ENCODE peak calls at places on chromosome 17, in seven cellular contexts. U is upper lobe of right lung, O is heart right ventricle, E is osteoblast, D is AG04450, W is B cell, L is prostate gland. B is an unnamed sample.

GRCh38 chr17:57915532-57915931 is 39.7 kb downstream of the CUEDC1 start:
- DNase-seq in U (no peak), O (peak), E (peak), D (no peak), W (no peak), L (no peak), B (no peak)

GRCh38 chr17:35352284-35352683 is 21.1 kb downstream of the SLFN11 start:
- DNase-seq in U (no peak), O (no peak), E (no peak), D (no peak), W (no peak), L (no peak), B (no peak)

GRCh38 chr17:17044846-17045561 is 2.7 kb downstream of the MPRIP start:
- DNase-seq in U (peak), O (no peak), E (peak), D (peak), W (peak), L (no peak), B (no peak)

GRCh38 chr17:74601944-74602572 is 10.0 kb upstream of the CD300LD start:
- DNase-seq in U (no peak), O (no peak), E (no peak), D (no peak), W (no peak), L (no peak), B (no peak)

GRCh38 chr17:79019260-79019630 is 4.7 kb upstream of the C1QTNF1 start:
- DNase-seq in U (no peak), O (no peak), E (no peak), D (no peak), W (no peak), L (no peak), B (no peak)

GRCh38 chr17:73465130-73465529 is 153.3 kb upstream of the CDC42EP4 start:
- DNase-seq in U (no peak), O (no peak), E (no peak), D (no peak), W (no peak), L (no peak), B (no peak)

GRCh38 chr17:253091-253846 is 71.8 kb upstream of the DOC2B start:
- DNase-seq in U (peak), O (no peak), E (peak), D (no peak), W (no peak), L (no peak), B (no peak)

GRCh38 chr17:62652251-62653001 is 25.0 kb downstream of the MRC2 start:
- DNase-seq in U (peak), O (peak), E (peak), D (no peak), W (peak), L (no peak), B (no peak)

GRCh38 chr17:76479515-76480048 is 12.2 kb downstream of the AANAT start:
- DNase-seq in U (no peak), O (no peak), E (no peak), D (no peak), W (no peak), L (no peak), B (no peak)

GRCh38 chr17:8056976-8057625 is 18.2 kb downstream of the ALOX15B start:
- DNase-seq in U (peak), O (no peak), E (peak), D (no peak), W (no peak), L (no peak), B (no peak)

GRCh38 chr17:9162275-9162985 is 141.1 kb downstream of the NTN1 start:
- DNase-seq in U (no peak), O (no peak), E (peak), D (no peak), W (no peak), L (no peak), B (no peak)

GRCh38 chr17:2214887-2215615 is 88.5 kb downstream of the SMG6 start:
- DNase-seq in U (no peak), O (peak), E (peak), D (no peak), W (no peak), L (no peak), B (no peak)

GRCh38 chr17:41547921-41548843 is 20.1 kb upstream of the KRT19 start:
- DNase-seq in U (peak), O (peak), E (peak), D (peak), W (no peak), L (peak), B (peak)

GRCh38 chr17:67246648-67247415 is 1.8 kb upstream of the HELZ start:
- DNase-seq in U (peak), O (no peak), E (no peak), D (no peak), W (no peak), L (peak), B (no peak)

GRCh38 chr17:60971515-60972369 is 294.1 kb downstream of the BCAS3 start:
- DNase-seq in U (no peak), O (no peak), E (peak), D (peak), W (peak), L (peak), B (peak)

GRCh38 chr17:46975287-46975686 is 3.8 kb downstream of the RPRML start:
- DNase-seq in U (no peak), O (no peak), E (no peak), D (no peak), W (no peak), L (no peak), B (no peak)

GRCh38 chr17:62705781-62706597 is 78.5 kb downstream of the MRC2 start:
- DNase-seq in U (peak), O (no peak), E (peak), D (no peak), W (no peak), L (no peak), B (no peak)

GRCh38 chr17:49021095-49021767 is 24.0 kb downstream of the IGF2BP1 start:
- DNase-seq in U (no peak), O (no peak), E (peak), D (no peak), W (no peak), L (no peak), B (no peak)

GRCh38 chr17:39782481-39782880 is 44.7 kb downstream of the GRB7 start:
- DNase-seq in U (no peak), O (no peak), E (no peak), D (no peak), W (no peak), L (no peak), B (no peak)

GRCh38 chr17:37664214-37664613 is 21.0 kb upstream of the DDX52 start:
- DNase-seq in U (no peak), O (no peak), E (no peak), D (no peak), W (no peak), L (no peak), B (no peak)

GRCh38 chr17:63927464-63928171 is 4.5 kb downstream of the CD79B start:
- DNase-seq in U (no peak), O (no peak), E (peak), D (no peak), W (peak), L (no peak), B (no peak)

GRCh38 chr17:46964315-46965265 is 14.5 kb downstream of the RPRML start:
- DNase-seq in U (peak), O (no peak), E (no peak), D (no peak), W (no peak), L (no peak), B (no peak)

GRCh38 chr17:28698253-28698941 is 13.3 kb downstream of the PROCA1 start:
- DNase-seq in U (no peak), O (no peak), E (peak), D (no peak), W (no peak), L (no peak), B (no peak)

GRCh38 chr17:4598776-4599504 is 14.6 kb downstream of the SMTNL2 start:
- DNase-seq in U (no peak), O (peak), E (peak), D (no peak), W (no peak), L (no peak), B (no peak)

GRCh38 chr17:78962345-78962983 is 17.3 kb downstream of the LGALS3BP start:
- DNase-seq in U (no peak), O (no peak), E (peak), D (no peak), W (no peak), L (no peak), B (no peak)

GRCh38 chr17:6660765-6661463 is 9.4 kb downstream of the C17orf100 start:
- DNase-seq in U (no peak), O (no peak), E (no peak), D (no peak), W (peak), L (no peak), B (no peak)

GRCh38 chr17:5763595-5763994 is 179.3 kb upstream of the NLRP1 start:
- DNase-seq in U (no peak), O (no peak), E (no peak), D (no peak), W (no peak), L (no peak), B (no peak)

GRCh38 chr17:57443781-57444180 is 187.5 kb downstream of the MSI2 start:
- DNase-seq in U (no peak), O (no peak), E (no peak), D (no peak), W (no peak), L (no peak), B (no peak)

GRCh38 chr17:3308603-3309002 is 10.4 kb upstream of the OR3A1 start:
- DNase-seq in U (no peak), O (no peak), E (no peak), D (no peak), W (no peak), L (no peak), B (no peak)

GRCh38 chr17:33929181-33929724 is 325.8 kb upstream of the CCL2 start:
- DNase-seq in U (no peak), O (no peak), E (no peak), D (no peak), W (no peak), L (no peak), B (no peak)

GRCh38 chr17:74795327-74796020 is 19.3 kb upstream of the NAT9 start:
- DNase-seq in U (no peak), O (no peak), E (no peak), D (no peak), W (no peak), L (no peak), B (no peak)

GRCh38 chr17:67013891-67014290 is 30.5 kb upstream of the CACNG1 start:
- DNase-seq in U (no peak), O (no peak), E (no peak), D (no peak), W (no peak), L (no peak), B (no peak)

GRCh38 chr17:71361691-71362450 is 758.9 kb upstream of the SOX9 start:
- DNase-seq in U (no peak), O (no peak), E (peak), D (peak), W (no peak), L (no peak), B (no peak)

GRCh38 chr17:27283057-27283456 is 10.9 kb upstream of the WSB1 start:
- DNase-seq in U (no peak), O (no peak), E (no peak), D (no peak), W (no peak), L (no peak), B (no peak)

GRCh38 chr17:33328129-33328528 is 35.0 kb upstream of the ASIC2 start:
- DNase-seq in U (no peak), O (no peak), E (no peak), D (no peak), W (no peak), L (no peak), B (no peak)

GRCh38 chr17:563646-564045 is 151.0 kb downstream of the VPS53 start:
- DNase-seq in U (no peak), O (no peak), E (no peak), D (no peak), W (no peak), L (no peak), B (no peak)

DNA sequence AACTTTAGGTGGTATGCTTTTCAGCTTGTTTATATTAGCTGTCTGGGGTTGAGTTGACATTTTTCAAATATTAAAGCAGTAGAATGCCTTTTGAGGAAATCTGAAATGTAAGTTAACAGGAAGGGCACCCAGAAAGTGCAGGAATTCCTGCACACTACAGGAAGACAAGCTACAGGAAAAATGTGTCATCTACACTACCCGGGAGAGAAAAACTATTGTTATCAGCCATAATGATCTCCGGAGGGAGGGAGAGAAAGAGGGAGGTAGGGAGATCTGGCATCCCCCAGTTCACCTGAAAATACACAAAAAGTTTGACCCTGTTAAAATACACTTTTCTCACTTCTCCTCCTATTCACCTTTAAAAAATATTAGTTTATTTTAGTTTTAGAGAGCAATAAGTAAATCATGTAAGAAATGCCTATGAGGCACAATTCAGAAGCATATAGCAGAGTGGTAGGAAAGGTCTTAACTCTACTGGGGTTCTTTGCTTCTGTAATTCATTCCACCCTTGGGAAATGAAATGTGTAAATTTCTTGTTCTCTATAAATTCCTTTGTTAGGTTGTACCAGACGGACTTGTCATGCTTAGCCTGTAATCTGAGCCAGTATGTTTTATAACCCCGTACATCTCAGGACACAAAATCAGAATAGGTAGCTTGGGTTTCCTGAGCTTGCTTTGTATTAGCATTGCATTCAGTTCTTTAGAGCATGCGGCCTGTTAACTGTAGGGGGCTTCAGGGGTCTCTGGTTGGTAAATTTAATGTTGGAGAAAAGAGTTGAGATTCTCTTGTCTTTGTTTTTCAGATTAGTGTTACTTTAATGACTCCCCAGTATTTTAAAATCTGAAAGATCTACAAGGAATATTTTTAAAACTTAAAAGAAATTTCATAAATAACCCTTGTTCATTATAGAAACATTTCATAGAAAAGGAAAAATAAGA is 3.3 kb downstream of the MAP2K6 start:
- DNase-seq in U (no peak), O (no peak), E (no peak), D (no peak), W (no peak), L (no peak), B (no peak)
- TF ChIP-seq CTCF in U (no peak), O (no peak), E (no peak), D (no peak), W (no peak), L (no peak), B (no peak)

GRCh38 chr17:15998031-15998574 is 1.4 kb downstream of the ZSWIM7 start:
- DNase-seq in U (no peak), O (no peak), E (peak), D (no peak), W (no peak), L (no peak), B (no peak)

GRCh38 chr17:16001498-16001897 is 1.9 kb downstream of the TTC19 start:
- DNase-seq in U (no peak), O (no peak), E (no peak), D (no peak), W (no peak), L (no peak), B (no peak)

GRCh38 chr17:15996322-15996721 is 3.2 kb downstream of the ZSWIM7 start:
- DNase-seq in U (no peak), O (no peak), E (no peak), D (no peak), W (no peak), L (no peak), B (no peak)

GRCh38 chr17:15999974-16000827 is 577 bp downstream of the TTC19 start:
- DNase-seq in U (no peak), O (peak), E (peak), D (no peak), W (peak), L (peak), B (no peak)

GRCh38 chr17:15999141-15999973 is at the start of the genes TTC19 and ZSWIM7:
- DNase-seq in U (peak), O (peak), E (peak), D (peak), W (peak), L (peak), B (peak)
- TF ChIP-seq CTCF in U (peak), O (peak), E (no peak), D (no peak), W (no peak), L (peak), B (no peak)

DNA sequence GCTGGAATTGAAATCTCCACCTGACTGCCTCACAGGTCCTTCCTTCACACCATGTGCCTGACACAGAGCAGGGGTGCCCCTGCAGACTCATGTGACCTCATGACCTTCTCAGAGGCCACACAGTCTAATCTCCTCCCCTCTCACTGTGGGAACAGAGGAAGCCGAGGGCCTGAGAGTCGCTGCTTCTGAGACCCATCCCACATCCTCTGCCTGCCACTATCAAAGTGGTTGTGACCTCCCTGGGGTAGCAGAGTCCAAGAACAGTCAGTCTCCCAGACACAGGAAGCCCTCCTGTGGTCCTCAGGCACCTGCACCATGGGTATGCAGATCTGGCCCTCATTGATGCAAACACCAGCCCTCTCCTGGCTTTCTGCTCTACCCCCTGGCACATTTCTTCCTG is 78.5 kb downstream of the RAB11FIP4 start:
- DNase-seq in U (no peak), O (no peak), E (peak), D (no peak), W (no peak), L (no peak), B (no peak)
- TF ChIP-seq CTCF in U (no peak), O (no peak), E (no peak), D (no peak), W (no peak), L (no peak), B (no peak)

DNA sequence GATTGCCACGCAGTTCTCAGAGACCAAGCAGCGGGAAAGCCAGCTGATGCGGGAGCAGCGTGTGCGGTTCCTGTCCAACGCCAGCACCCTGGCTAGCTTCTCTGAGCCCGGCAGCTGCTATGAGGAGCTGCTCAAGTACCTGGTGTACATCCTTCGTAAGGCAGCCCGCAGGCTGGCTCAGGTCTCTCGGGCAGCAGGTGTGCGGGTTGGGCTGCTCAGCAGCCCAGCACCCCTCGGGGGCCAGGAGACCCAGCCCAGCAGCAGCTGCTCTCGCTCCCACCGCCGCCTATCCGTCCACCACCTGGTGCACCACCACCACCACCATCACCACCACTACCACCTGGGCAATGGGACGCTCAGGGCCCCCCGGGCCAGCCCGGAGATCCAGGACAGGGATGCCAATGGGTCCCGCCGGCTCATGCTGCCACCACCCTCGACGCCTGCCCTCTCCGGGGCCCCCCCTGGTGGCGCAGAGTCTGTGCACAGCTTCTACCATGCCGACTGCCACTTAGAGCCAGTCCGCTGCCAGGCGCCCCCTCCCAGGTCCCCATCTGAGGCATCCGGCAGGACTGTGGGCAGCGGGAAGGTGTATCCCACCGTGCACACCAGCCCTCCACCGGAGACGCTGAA is 15.2 kb downstream of the CACNA1G start:
- DNase-seq in U (no peak), O (no peak), E (no peak), D (no peak), W (no peak), L (no peak), B (no peak)
- TF ChIP-seq CTCF in U (no peak), O (no peak), E (no peak), D (no peak), W (no peak), L (no peak), B (no peak)

GRCh38 chr17:65366102-65366844 is 195.2 kb downstream of the AXIN2 start:
- DNase-seq in U (no peak), O (no peak), E (no peak), D (no peak), W (no peak), L (no peak), B (no peak)

GRCh38 chr17:65364408-65364807 is 197.0 kb downstream of the AXIN2 start:
- DNase-seq in U (no peak), O (no peak), E (no peak), D (no peak), W (no peak), L (no peak), B (no peak)

GRCh38 chr17:65365209-65365608 is 196.2 kb downstream of the AXIN2 start:
- DNase-seq in U (no peak), O (no peak), E (no peak), D (no peak), W (no peak), L (no peak), B (no peak)

GRCh38 chr17:65360961-65361552 is 200.4 kb downstream of the AXIN2 start:
- DNase-seq in U (no peak), O (no peak), E (no peak), D (no peak), W (no peak), L (no peak), B (no peak)

GRCh38 chr17:65362826-65363225 is 198.6 kb downstream of the AXIN2 start:
- DNase-seq in U (no peak), O (no peak), E (no peak), D (no peak), W (no peak), L (no peak), B (no peak)
- TF ChIP-seq CTCF in U (no peak), O (no peak), E (no peak), D (no peak), W (no peak), L (no peak), B (no peak)

GRCh38 chr17:19712436-19713004 is 3.9 kb downstream of the SLC47A2 start:
- DNase-seq in U (no peak), O (no peak), E (peak), D (no peak), W (no peak), L (no peak), B (no peak)
- TF ChIP-seq CTCF in U (no peak), O (no peak), E (no peak), D (no peak), W (no peak), L (no peak), B (no peak)